ENCODE peak calls at places on chromosomes 3 and 15, in ten cellular contexts. One of them, this sample, is unnamed.

GRCh38 chr3:22988566-22988965 is 214.6 kb upstream of the UBE2E2 start:
- DNase-seq in iris pigment epithelial cell: no peak
- DNase-seq in H9: no peak
- DNase-seq in D341Med: no peak
- DNase-seq in skeletal muscle cell: no peak
- DNase-seq in activated CD8-positive, alpha-beta memory T cell treated with anti-CD3 and anti-CD28 coated beads for 1 hour: no peak
- DNase-seq in G401: no peak
- DNase-seq in kidney: no peak
- DNase-seq in B cell: no peak
- DNase-seq in CD8-positive, alpha-beta memory T cell: no peak
- DNase-seq in this sample: no peak

GRCh38 chr3:69082805-69083204 is 1.9 kb upstream of the ARL6IP5 start:
- DNase-seq in iris pigment epithelial cell: peak
- DNase-seq in H9: no peak
- DNase-seq in D341Med: no peak
- DNase-seq in skeletal muscle cell: peak
- DNase-seq in activated CD8-positive, alpha-beta memory T cell treated with anti-CD3 and anti-CD28 coated beads for 1 hour: peak
- DNase-seq in G401: no peak
- DNase-seq in kidney: no peak
- DNase-seq in B cell: peak
- DNase-seq in CD8-positive, alpha-beta memory T cell: peak
- DNase-seq in this sample: no peak

GRCh38 chr3:140859592-140860336 is 81.9 kb upstream of the SLC25A36 start:
- DNase-seq in iris pigment epithelial cell: peak
- DNase-seq in H9: no peak
- DNase-seq in D341Med: no peak
- DNase-seq in skeletal muscle cell: peak
- DNase-seq in activated CD8-positive, alpha-beta memory T cell treated with anti-CD3 and anti-CD28 coated beads for 1 hour: no peak
- DNase-seq in G401: no peak
- DNase-seq in kidney: no peak
- DNase-seq in B cell: no peak
- DNase-seq in CD8-positive, alpha-beta memory T cell: no peak
- DNase-seq in this sample: no peak

GRCh38 chr3:124741027-124741426 is 10.8 kb downstream of the UMPS start:
- DNase-seq in iris pigment epithelial cell: peak
- DNase-seq in H9: no peak
- DNase-seq in D341Med: no peak
- DNase-seq in skeletal muscle cell: no peak
- DNase-seq in activated CD8-positive, alpha-beta memory T cell treated with anti-CD3 and anti-CD28 coated beads for 1 hour: no peak
- DNase-seq in G401: no peak
- DNase-seq in kidney: no peak
- DNase-seq in B cell: no peak
- DNase-seq in CD8-positive, alpha-beta memory T cell: no peak
- DNase-seq in this sample: no peak

GRCh38 chr3:159390656-159391055 is 588.8 kb downstream of the MFSD1 start:
- DNase-seq in iris pigment epithelial cell: no peak
- DNase-seq in H9: no peak
- DNase-seq in D341Med: no peak
- DNase-seq in skeletal muscle cell: no peak
- DNase-seq in activated CD8-positive, alpha-beta memory T cell treated with anti-CD3 and anti-CD28 coated beads for 1 hour: no peak
- DNase-seq in G401: no peak
- DNase-seq in kidney: no peak
- DNase-seq in B cell: no peak
- DNase-seq in CD8-positive, alpha-beta memory T cell: no peak
- DNase-seq in this sample: no peak

GRCh38 chr3:86785381-86785780 is 205.6 kb downstream of the VGLL3 start:
- DNase-seq in iris pigment epithelial cell: peak
- DNase-seq in H9: no peak
- DNase-seq in D341Med: no peak
- DNase-seq in skeletal muscle cell: no peak
- DNase-seq in activated CD8-positive, alpha-beta memory T cell treated with anti-CD3 and anti-CD28 coated beads for 1 hour: no peak
- DNase-seq in G401: no peak
- DNase-seq in kidney: no peak
- DNase-seq in B cell: no peak
- DNase-seq in CD8-positive, alpha-beta memory T cell: no peak
- DNase-seq in this sample: no peak

GRCh38 chr3:144054766-144055165 is 83.1 kb downstream of the DIPK2A start:
- DNase-seq in iris pigment epithelial cell: peak
- DNase-seq in H9: no peak
- DNase-seq in D341Med: no peak
- DNase-seq in skeletal muscle cell: no peak
- DNase-seq in activated CD8-positive, alpha-beta memory T cell treated with anti-CD3 and anti-CD28 coated beads for 1 hour: no peak
- DNase-seq in G401: no peak
- DNase-seq in kidney: no peak
- DNase-seq in B cell: no peak
- DNase-seq in CD8-positive, alpha-beta memory T cell: no peak
- DNase-seq in this sample: no peak

GRCh38 chr15:70065006-70065722 is 32.6 kb downstream of the TLE3 start:
- DNase-seq in iris pigment epithelial cell: no peak
- DNase-seq in H9: no peak
- DNase-seq in D341Med: no peak
- DNase-seq in skeletal muscle cell: no peak
- DNase-seq in activated CD8-positive, alpha-beta memory T cell treated with anti-CD3 and anti-CD28 coated beads for 1 hour: no peak
- DNase-seq in G401: no peak
- DNase-seq in kidney: no peak
- DNase-seq in B cell: no peak
- DNase-seq in CD8-positive, alpha-beta memory T cell: no peak
- DNase-seq in this sample: no peak

GRCh38 chr3:122793568-122794416 is at the start of gene HSPBAP1:
- DNase-seq in iris pigment epithelial cell: peak
- DNase-seq in H9: peak
- DNase-seq in D341Med: peak
- DNase-seq in skeletal muscle cell: peak
- DNase-seq in activated CD8-positive, alpha-beta memory T cell treated with anti-CD3 and anti-CD28 coated beads for 1 hour: peak
- DNase-seq in G401: peak
- DNase-seq in kidney: peak
- DNase-seq in B cell: peak
- DNase-seq in CD8-positive, alpha-beta memory T cell: peak
- DNase-seq in this sample: peak

GRCh38 chr3:155232605-155233004 is 60.9 kb downstream of the STRIT1 start:
- DNase-seq in iris pigment epithelial cell: peak
- DNase-seq in H9: no peak
- DNase-seq in D341Med: no peak
- DNase-seq in skeletal muscle cell: peak
- DNase-seq in activated CD8-positive, alpha-beta memory T cell treated with anti-CD3 and anti-CD28 coated beads for 1 hour: no peak
- DNase-seq in G401: peak
- DNase-seq in kidney: no peak
- DNase-seq in B cell: no peak
- DNase-seq in CD8-positive, alpha-beta memory T cell: no peak
- DNase-seq in this sample: no peak

GRCh38 chr3:52041118-52041847 is 15.1 kb downstream of the DUSP7 start:
- DNase-seq in iris pigment epithelial cell: no peak
- DNase-seq in H9: peak
- DNase-seq in D341Med: peak
- DNase-seq in skeletal muscle cell: no peak
- DNase-seq in activated CD8-positive, alpha-beta memory T cell treated with anti-CD3 and anti-CD28 coated beads for 1 hour: no peak
- DNase-seq in G401: no peak
- DNase-seq in kidney: peak
- DNase-seq in B cell: no peak
- DNase-seq in CD8-positive, alpha-beta memory T cell: no peak
- DNase-seq in this sample: no peak

GRCh38 chr3:35291837-35292236 is 347.5 kb upstream of the ARPP21 start:
- DNase-seq in iris pigment epithelial cell: no peak
- DNase-seq in H9: no peak
- DNase-seq in D341Med: no peak
- DNase-seq in skeletal muscle cell: no peak
- DNase-seq in activated CD8-positive, alpha-beta memory T cell treated with anti-CD3 and anti-CD28 coated beads for 1 hour: no peak
- DNase-seq in G401: peak
- DNase-seq in kidney: no peak
- DNase-seq in B cell: no peak
- DNase-seq in CD8-positive, alpha-beta memory T cell: no peak
- DNase-seq in this sample: no peak

GRCh38 chr3:95399580-95399979 is 1336.7 kb downstream of the NSUN3 start:
- DNase-seq in iris pigment epithelial cell: no peak
- DNase-seq in H9: no peak
- DNase-seq in D341Med: no peak
- DNase-seq in skeletal muscle cell: no peak
- DNase-seq in activated CD8-positive, alpha-beta memory T cell treated with anti-CD3 and anti-CD28 coated beads for 1 hour: no peak
- DNase-seq in G401: no peak
- DNase-seq in kidney: no peak
- DNase-seq in B cell: no peak
- DNase-seq in CD8-positive, alpha-beta memory T cell: no peak
- DNase-seq in this sample: no peak

GRCh38 chr15:44370830-44371229 is 56.6 kb upstream of the CTDSPL2 start:
- DNase-seq in iris pigment epithelial cell: no peak
- DNase-seq in H9: no peak
- DNase-seq in D341Med: no peak
- DNase-seq in skeletal muscle cell: no peak
- DNase-seq in activated CD8-positive, alpha-beta memory T cell treated with anti-CD3 and anti-CD28 coated beads for 1 hour: no peak
- DNase-seq in G401: no peak
- DNase-seq in kidney: no peak
- DNase-seq in B cell: no peak
- DNase-seq in CD8-positive, alpha-beta memory T cell: no peak
- DNase-seq in this sample: no peak

GRCh38 chr3:154334973-154335420 is 10.7 kb upstream of the DHX36 start:
- DNase-seq in iris pigment epithelial cell: peak
- DNase-seq in H9: no peak
- DNase-seq in D341Med: peak
- DNase-seq in skeletal muscle cell: no peak
- DNase-seq in activated CD8-positive, alpha-beta memory T cell treated with anti-CD3 and anti-CD28 coated beads for 1 hour: no peak
- DNase-seq in G401: peak
- DNase-seq in kidney: no peak
- DNase-seq in B cell: no peak
- DNase-seq in CD8-positive, alpha-beta memory T cell: no peak
- DNase-seq in this sample: no peak

GRCh38 chr3:34178415-34178814 is 380.0 kb downstream of the PDCD6IP start:
- DNase-seq in iris pigment epithelial cell: peak
- DNase-seq in H9: no peak
- DNase-seq in D341Med: no peak
- DNase-seq in skeletal muscle cell: peak
- DNase-seq in activated CD8-positive, alpha-beta memory T cell treated with anti-CD3 and anti-CD28 coated beads for 1 hour: no peak
- DNase-seq in G401: no peak
- DNase-seq in kidney: no peak
- DNase-seq in B cell: no peak
- DNase-seq in CD8-positive, alpha-beta memory T cell: no peak
- DNase-seq in this sample: no peak

GRCh38 chr3:118077332-118077731 is 957.3 kb downstream of the IGSF11 start:
- DNase-seq in iris pigment epithelial cell: no peak
- DNase-seq in H9: no peak
- DNase-seq in D341Med: no peak
- DNase-seq in skeletal muscle cell: no peak
- DNase-seq in activated CD8-positive, alpha-beta memory T cell treated with anti-CD3 and anti-CD28 coated beads for 1 hour: no peak
- DNase-seq in G401: no peak
- DNase-seq in kidney: no peak
- DNase-seq in B cell: no peak
- DNase-seq in CD8-positive, alpha-beta memory T cell: no peak
- DNase-seq in this sample: no peak

GRCh38 chr3:151425640-151426336 is 35.1 kb downstream of the IGSF10 start:
- DNase-seq in iris pigment epithelial cell: no peak
- DNase-seq in H9: no peak
- DNase-seq in D341Med: no peak
- DNase-seq in skeletal muscle cell: no peak
- DNase-seq in activated CD8-positive, alpha-beta memory T cell treated with anti-CD3 and anti-CD28 coated beads for 1 hour: no peak
- DNase-seq in G401: no peak
- DNase-seq in kidney: no peak
- DNase-seq in B cell: no peak
- DNase-seq in CD8-positive, alpha-beta memory T cell: no peak
- DNase-seq in this sample: no peak

GRCh38 chr3:58112185-58112535 is 98.6 kb downstream of the DNASE1L3 start:
- DNase-seq in iris pigment epithelial cell: no peak
- DNase-seq in H9: no peak
- DNase-seq in D341Med: no peak
- DNase-seq in skeletal muscle cell: no peak
- DNase-seq in activated CD8-positive, alpha-beta memory T cell treated with anti-CD3 and anti-CD28 coated beads for 1 hour: no peak
- DNase-seq in G401: no peak
- DNase-seq in kidney: no peak
- DNase-seq in B cell: no peak
- DNase-seq in CD8-positive, alpha-beta memory T cell: no peak
- DNase-seq in this sample: no peak

GRCh38 chr15:34064443-34064842 is 25.4 kb upstream of the AVEN start:
- DNase-seq in iris pigment epithelial cell: no peak
- DNase-seq in H9: no peak
- DNase-seq in D341Med: no peak
- DNase-seq in skeletal muscle cell: no peak
- DNase-seq in activated CD8-positive, alpha-beta memory T cell treated with anti-CD3 and anti-CD28 coated beads for 1 hour: no peak
- DNase-seq in G401: no peak
- DNase-seq in kidney: no peak
- DNase-seq in B cell: no peak
- DNase-seq in CD8-positive, alpha-beta memory T cell: no peak
- DNase-seq in this sample: no peak

GRCh38 chr15:43070249-43070648 is 35.6 kb downstream of the UBR1 start:
- DNase-seq in iris pigment epithelial cell: no peak
- DNase-seq in H9: no peak
- DNase-seq in D341Med: no peak
- DNase-seq in skeletal muscle cell: no peak
- DNase-seq in activated CD8-positive, alpha-beta memory T cell treated with anti-CD3 and anti-CD28 coated beads for 1 hour: no peak
- DNase-seq in G401: no peak
- DNase-seq in kidney: no peak
- DNase-seq in B cell: no peak
- DNase-seq in CD8-positive, alpha-beta memory T cell: no peak
- DNase-seq in this sample: no peak

GRCh38 chr15:40279437-40280141 is 3.3 kb downstream of the ANKRD63 start:
- DNase-seq in iris pigment epithelial cell: no peak
- DNase-seq in H9: peak
- DNase-seq in D341Med: peak
- DNase-seq in skeletal muscle cell: no peak
- DNase-seq in activated CD8-positive, alpha-beta memory T cell treated with anti-CD3 and anti-CD28 coated beads for 1 hour: peak
- DNase-seq in G401: peak
- DNase-seq in kidney: no peak
- DNase-seq in B cell: peak
- DNase-seq in CD8-positive, alpha-beta memory T cell: peak
- DNase-seq in this sample: no peak

GRCh38 chr3:76497636-76498035 is 542.3 kb upstream of the ROBO2 start:
- DNase-seq in iris pigment epithelial cell: peak
- DNase-seq in H9: peak
- DNase-seq in D341Med: no peak
- DNase-seq in skeletal muscle cell: no peak
- DNase-seq in activated CD8-positive, alpha-beta memory T cell treated with anti-CD3 and anti-CD28 coated beads for 1 hour: no peak
- DNase-seq in G401: no peak
- DNase-seq in kidney: no peak
- DNase-seq in B cell: no peak
- DNase-seq in CD8-positive, alpha-beta memory T cell: no peak
- DNase-seq in this sample: peak

GRCh38 chr15:25693321-25694237 is 169.5 kb downstream of the ATP10A start:
- DNase-seq in iris pigment epithelial cell: no peak
- DNase-seq in H9: peak
- DNase-seq in D341Med: peak
- DNase-seq in skeletal muscle cell: no peak
- DNase-seq in activated CD8-positive, alpha-beta memory T cell treated with anti-CD3 and anti-CD28 coated beads for 1 hour: no peak
- DNase-seq in G401: no peak
- DNase-seq in kidney: no peak
- DNase-seq in B cell: no peak
- DNase-seq in CD8-positive, alpha-beta memory T cell: no peak
- DNase-seq in this sample: no peak

GRCh38 chr3:89372456-89372855 is 265.0 kb downstream of the EPHA3 start:
- DNase-seq in iris pigment epithelial cell: no peak
- DNase-seq in H9: no peak
- DNase-seq in D341Med: no peak
- DNase-seq in skeletal muscle cell: no peak
- DNase-seq in activated CD8-positive, alpha-beta memory T cell treated with anti-CD3 and anti-CD28 coated beads for 1 hour: no peak
- DNase-seq in G401: no peak
- DNase-seq in kidney: no peak
- DNase-seq in B cell: no peak
- DNase-seq in CD8-positive, alpha-beta memory T cell: no peak
- DNase-seq in this sample: no peak

GRCh38 chr3:138696661-138697370 is 88.2 kb downstream of the FAIM start:
- DNase-seq in iris pigment epithelial cell: peak
- DNase-seq in H9: no peak
- DNase-seq in D341Med: no peak
- DNase-seq in skeletal muscle cell: no peak
- DNase-seq in activated CD8-positive, alpha-beta memory T cell treated with anti-CD3 and anti-CD28 coated beads for 1 hour: no peak
- DNase-seq in G401: no peak
- DNase-seq in kidney: no peak
- DNase-seq in B cell: no peak
- DNase-seq in CD8-positive, alpha-beta memory T cell: no peak
- DNase-seq in this sample: no peak

GRCh38 chr3:114848087-114848486 is 299.0 kb downstream of the ZBTB20 start:
- DNase-seq in iris pigment epithelial cell: no peak
- DNase-seq in H9: no peak
- DNase-seq in D341Med: peak
- DNase-seq in skeletal muscle cell: no peak
- DNase-seq in activated CD8-positive, alpha-beta memory T cell treated with anti-CD3 and anti-CD28 coated beads for 1 hour: no peak
- DNase-seq in G401: peak
- DNase-seq in kidney: no peak
- DNase-seq in B cell: no peak
- DNase-seq in CD8-positive, alpha-beta memory T cell: no peak
- DNase-seq in this sample: no peak

GRCh38 chr3:3799173-3800075 is at the start of gene LRRN1:
- DNase-seq in iris pigment epithelial cell: peak
- DNase-seq in H9: peak
- DNase-seq in D341Med: peak
- DNase-seq in skeletal muscle cell: no peak
- DNase-seq in activated CD8-positive, alpha-beta memory T cell treated with anti-CD3 and anti-CD28 coated beads for 1 hour: no peak
- DNase-seq in G401: peak
- DNase-seq in kidney: peak
- DNase-seq in B cell: peak
- DNase-seq in CD8-positive, alpha-beta memory T cell: no peak
- DNase-seq in this sample: peak

This sample was measured in iPS DF 6.9.